ENCODE peak calls at places on chromosomes 16 and 17, in six cellular contexts. One of them, this sample, is unnamed.
A peak's percentile ranks its signal among the peaks of the same experiment; 100 is the strongest.

GRCh38 chr17:41917957-41918391 is 777 bp downstream of the ACLY start:
- DNase-seq in HCT116: no peak
- DNase-seq in GM12878: no peak
- DNase-seq in H1: no peak
- DNase-seq in HepG2: no peak
- DNase-seq in K562: peak; percentile 52
- DNase-seq in this sample: peak; percentile 78

GRCh38 chr16:24309222-24309905 is 53.2 kb downstream of the CACNG3 start:
- DNase-seq in HCT116: peak; percentile 36
- DNase-seq in GM12878: no peak
- DNase-seq in H1: no peak
- DNase-seq in HepG2: peak; percentile 50
- DNase-seq in K562: no peak
- DNase-seq in this sample: no peak

GRCh38 chr17:51372345-51373004 is 112.1 kb downstream of the UTP18 start:
- DNase-seq in HCT116: peak; percentile 98
- DNase-seq in GM12878: peak; percentile 82
- DNase-seq in H1: no peak
- DNase-seq in HepG2: peak; percentile 72
- DNase-seq in K562: peak; percentile 88
- DNase-seq in this sample: no peak

GRCh38 chr17:17355426-17355825 is 52.3 kb downstream of the NT5M start:
- DNase-seq in HCT116: no peak
- DNase-seq in GM12878: no peak
- DNase-seq in H1: no peak
- DNase-seq in HepG2: no peak
- DNase-seq in K562: no peak
- DNase-seq in this sample: no peak

GRCh38 chr16:53052519-53053501 is at the start of gene CHD9NB:
- DNase-seq in HCT116: peak; percentile 73
- DNase-seq in GM12878: no peak
- DNase-seq in H1: no peak
- DNase-seq in HepG2: peak; percentile 89
- DNase-seq in K562: no peak
- DNase-seq in this sample: peak; percentile 26

GRCh38 chr17:67488161-67488560 is 111.1 kb downstream of the PITPNC1 start:
- DNase-seq in HCT116: no peak
- DNase-seq in GM12878: no peak
- DNase-seq in H1: no peak
- DNase-seq in HepG2: no peak
- DNase-seq in K562: no peak
- DNase-seq in this sample: peak; percentile 63

GRCh38 chr17:45845376-45846185 is 900 bp downstream of the SPPL2C start:
- DNase-seq in HCT116: no peak
- DNase-seq in GM12878: no peak
- DNase-seq in H1: no peak
- DNase-seq in HepG2: no peak
- DNase-seq in K562: no peak
- DNase-seq in this sample: no peak

GRCh38 chr17:66632716-66633115 is 202.2 kb upstream of the CACNG5 start:
- DNase-seq in HCT116: no peak
- DNase-seq in GM12878: no peak
- DNase-seq in H1: no peak
- DNase-seq in HepG2: no peak
- DNase-seq in K562: no peak
- DNase-seq in this sample: no peak

GRCh38 chr17:82356845-82357355 is 2.1 kb upstream of the TEX19 start:
- DNase-seq in HCT116: no peak
- DNase-seq in GM12878: no peak
- DNase-seq in H1: no peak
- DNase-seq in HepG2: no peak
- DNase-seq in K562: no peak
- DNase-seq in this sample: no peak

GRCh38 chr16:55329791-55330190 is 5.8 kb downstream of the IRX6 start:
- DNase-seq in HCT116: no peak
- DNase-seq in GM12878: no peak
- DNase-seq in H1: no peak
- DNase-seq in HepG2: no peak
- DNase-seq in K562: no peak
- DNase-seq in this sample: no peak

GRCh38 chr16:31107465-31107867 is 720 bp upstream of the BCKDK start:
- DNase-seq in HCT116: no peak
- DNase-seq in GM12878: peak; percentile 54
- DNase-seq in H1: no peak
- DNase-seq in HepG2: no peak
- DNase-seq in K562: no peak
- DNase-seq in this sample: no peak

GRCh38 chr17:66347661-66348604 is 45.5 kb downstream of the PRKCA start:
- DNase-seq in HCT116: no peak
- DNase-seq in GM12878: no peak
- DNase-seq in H1: no peak
- DNase-seq in HepG2: peak; percentile 57
- DNase-seq in K562: no peak
- DNase-seq in this sample: no peak

GRCh38 chr16:12028220-12028619 is 51.7 kb downstream of the SNX29 start:
- DNase-seq in HCT116: no peak
- DNase-seq in GM12878: no peak
- DNase-seq in H1: no peak
- DNase-seq in HepG2: no peak
- DNase-seq in K562: no peak
- DNase-seq in this sample: no peak

DNA sequence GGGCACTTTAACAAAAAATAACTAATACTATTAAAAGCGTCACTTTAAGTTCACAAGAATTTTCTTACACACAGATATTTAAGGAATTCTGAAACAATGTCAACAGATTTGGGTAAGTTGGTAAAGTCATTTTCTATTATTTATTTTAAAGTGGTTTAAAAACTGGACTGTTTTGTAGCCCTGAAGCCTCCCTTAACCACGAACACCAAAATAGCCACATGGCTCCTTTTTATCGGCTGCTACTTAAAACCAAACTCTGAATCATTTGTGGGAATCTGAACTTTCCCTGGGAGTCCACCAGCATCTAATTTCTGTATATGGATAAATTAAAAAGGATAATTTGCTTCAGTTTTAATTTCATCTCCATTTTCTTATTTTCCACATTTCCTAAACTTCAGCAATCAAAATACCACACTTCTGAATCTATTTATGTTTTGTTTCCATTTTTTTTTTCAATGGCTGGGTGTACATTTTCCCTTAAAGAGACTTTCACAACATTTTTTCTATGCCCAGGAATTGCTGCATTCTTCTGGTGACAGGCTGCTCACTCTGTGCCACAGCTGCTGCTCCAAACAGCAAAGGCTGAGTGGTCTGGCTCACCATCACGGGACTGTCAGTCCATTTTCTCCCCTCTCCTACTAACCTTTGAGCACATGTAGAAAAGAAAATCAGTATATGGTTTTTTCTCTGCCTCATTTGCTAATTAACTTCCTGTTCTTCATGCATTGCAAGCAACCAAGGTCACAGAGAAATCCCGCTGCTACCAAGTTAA is 255.5 kb upstream of the KCNJ16 start:
- DNase-seq in HCT116: no peak
- DNase-seq in GM12878: no peak
- DNase-seq in H1: no peak
- DNase-seq in HepG2: no peak
- DNase-seq in K562: no peak
- DNase-seq in this sample: no peak
- TF ChIP-seq RAD21 in HCT116: no peak
- TF ChIP-seq RAD21 in GM12878: no peak
- TF ChIP-seq RAD21 in H1: no peak
- TF ChIP-seq RAD21 in HepG2: no peak
- TF ChIP-seq RAD21 in K562: no peak
- TF ChIP-seq RAD21 in this sample: no peak

DNA sequence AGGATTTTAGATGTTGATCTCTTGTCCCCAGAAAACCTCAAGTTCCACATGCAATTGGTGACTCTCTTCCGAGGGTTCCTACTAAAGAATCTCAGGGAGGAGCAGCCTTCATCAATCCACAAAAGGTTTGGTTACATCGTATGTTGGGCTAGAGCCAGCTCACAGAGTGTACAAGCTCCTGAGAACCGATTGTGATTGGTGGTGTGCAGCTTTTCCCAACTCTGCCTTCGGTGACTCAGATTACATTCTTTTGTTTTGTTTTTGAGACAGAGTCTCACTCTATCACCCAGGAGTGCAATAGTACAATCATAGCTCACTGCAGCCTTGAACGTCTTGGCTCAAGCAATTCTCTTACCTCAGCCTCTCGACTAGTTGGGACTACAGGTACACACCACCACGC is 172.4 kb downstream of the PMP22 start:
- DNase-seq in HCT116: no peak
- DNase-seq in GM12878: no peak
- DNase-seq in H1: no peak
- DNase-seq in HepG2: no peak
- DNase-seq in K562: no peak
- DNase-seq in this sample: no peak
- TF ChIP-seq YY1 in HCT116: no peak
- TF ChIP-seq YY1 in GM12878: no peak
- TF ChIP-seq YY1 in H1: no peak
- TF ChIP-seq YY1 in HepG2: no peak
- TF ChIP-seq YY1 in K562: no peak
- TF ChIP-seq YY1 in this sample: no peak

GRCh38 chr17:60137731-60138130 is 12.0 kb upstream of the CA4 start:
- DNase-seq in HCT116: no peak
- DNase-seq in GM12878: no peak
- DNase-seq in H1: no peak
- DNase-seq in HepG2: no peak
- DNase-seq in K562: no peak
- DNase-seq in this sample: no peak

GRCh38 chr17:60138769-60139437 is 10.9 kb upstream of the CA4 start:
- DNase-seq in HCT116: no peak
- DNase-seq in GM12878: no peak
- DNase-seq in H1: no peak
- DNase-seq in HepG2: no peak
- DNase-seq in K562: no peak
- DNase-seq in this sample: no peak

GRCh38 chr17:60139438-60140285 is 10.1 kb upstream of the CA4 start:
- DNase-seq in HCT116: peak; percentile 12
- DNase-seq in GM12878: no peak
- DNase-seq in H1: no peak
- DNase-seq in HepG2: peak; percentile 47
- DNase-seq in K562: peak; percentile 83
- DNase-seq in this sample: no peak

GRCh38 chr17:60142872-60143499 is 6.8 kb upstream of the CA4 start:
- DNase-seq in HCT116: peak; percentile 82
- DNase-seq in GM12878: peak; percentile 32
- DNase-seq in H1: no peak
- DNase-seq in HepG2: peak; percentile 83
- DNase-seq in K562: peak; percentile 72
- DNase-seq in this sample: peak; percentile 84

GRCh38 chr17:60141111-60142018 is 8.4 kb upstream of the CA4 start:
- DNase-seq in HCT116: no peak
- DNase-seq in GM12878: no peak
- DNase-seq in H1: no peak
- DNase-seq in HepG2: no peak
- DNase-seq in K562: no peak
- DNase-seq in this sample: peak; percentile 34
- TF ChIP-seq RAD21 in HCT116: no peak
- TF ChIP-seq RAD21 in GM12878: no peak
- TF ChIP-seq RAD21 in H1: no peak
- TF ChIP-seq RAD21 in HepG2: no peak
- TF ChIP-seq RAD21 in K562: no peak
- TF ChIP-seq RAD21 in this sample: no peak

DNA sequence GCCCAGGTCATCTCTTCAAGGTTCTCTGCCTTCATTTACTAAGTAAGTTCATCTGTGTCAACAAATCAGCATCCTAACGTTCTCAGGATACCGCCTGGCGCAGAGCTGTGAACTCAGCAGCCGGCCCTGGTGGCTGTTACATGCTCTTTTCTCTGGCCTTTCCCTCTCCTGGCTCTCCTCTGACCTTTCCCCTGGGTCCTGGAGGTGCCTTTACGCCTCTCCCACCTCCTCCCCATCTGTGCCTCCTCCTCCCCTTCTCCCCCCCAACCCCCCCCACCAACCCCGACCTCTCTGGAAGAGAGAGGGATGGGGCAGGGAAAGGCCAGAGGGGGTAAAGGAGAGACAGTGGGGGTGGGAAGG is 19.5 kb downstream of the COTL1 start:
- DNase-seq in HCT116: no peak
- DNase-seq in GM12878: no peak
- DNase-seq in H1: no peak
- DNase-seq in HepG2: no peak
- DNase-seq in K562: no peak
- DNase-seq in this sample: no peak
- TF ChIP-seq YY1 in HCT116: no peak
- TF ChIP-seq YY1 in GM12878: no peak
- TF ChIP-seq YY1 in H1: no peak
- TF ChIP-seq YY1 in HepG2: no peak
- TF ChIP-seq YY1 in K562: no peak
- TF ChIP-seq YY1 in this sample: no peak

GRCh38 chr16:56919099-56919800 is 12.7 kb upstream of the HERPUD1 start:
- DNase-seq in HCT116: no peak
- DNase-seq in GM12878: no peak
- DNase-seq in H1: no peak
- DNase-seq in HepG2: peak; percentile 88
- DNase-seq in K562: no peak
- DNase-seq in this sample: no peak
- TF ChIP-seq RAD21 in HCT116: no peak
- TF ChIP-seq RAD21 in GM12878: no peak
- TF ChIP-seq RAD21 in H1: no peak
- TF ChIP-seq RAD21 in HepG2: peak; percentile 22
- TF ChIP-seq RAD21 in K562: no peak
- TF ChIP-seq RAD21 in this sample: no peak

DNA sequence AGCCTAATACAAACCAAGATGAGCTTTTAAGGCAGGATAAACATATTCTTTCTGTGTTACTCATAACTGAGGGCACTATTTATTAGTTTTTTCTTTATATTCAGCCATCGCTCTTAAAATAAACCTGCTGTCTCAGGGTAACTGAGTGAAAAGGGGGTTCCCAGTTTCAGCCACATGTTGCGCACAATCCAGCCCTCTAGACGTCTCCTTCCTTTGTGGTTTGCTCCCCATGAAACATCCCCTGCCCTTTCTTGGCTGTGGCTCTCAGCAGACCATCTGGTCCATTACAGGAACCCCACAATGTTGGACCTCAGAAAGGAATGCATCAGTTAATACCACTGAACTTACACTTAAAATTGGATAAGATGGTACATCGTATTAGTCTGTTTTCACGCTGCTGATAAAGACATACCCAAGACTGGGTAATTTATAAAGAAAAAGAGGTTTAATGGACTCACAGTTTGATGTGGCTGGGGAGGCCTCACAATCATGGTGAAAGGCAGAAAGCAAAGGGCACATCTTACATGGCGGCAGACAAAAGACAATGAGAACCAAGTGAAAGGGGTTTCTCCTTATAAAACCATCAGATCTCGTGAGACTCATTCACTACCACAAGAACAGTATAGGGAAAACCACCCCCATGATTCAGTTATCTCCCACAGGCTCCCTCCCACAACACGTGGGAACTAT is 12.6 kb upstream of the IL21R start:
- DNase-seq in HCT116: no peak
- DNase-seq in GM12878: peak; percentile 84
- DNase-seq in H1: no peak
- DNase-seq in HepG2: no peak
- DNase-seq in K562: no peak
- DNase-seq in this sample: no peak
- TF ChIP-seq YY1 in HCT116: no peak
- TF ChIP-seq YY1 in GM12878: no peak
- TF ChIP-seq YY1 in H1: no peak
- TF ChIP-seq YY1 in HepG2: no peak
- TF ChIP-seq YY1 in K562: no peak
- TF ChIP-seq YY1 in this sample: no peak

GRCh38 chr17:64554028-64554637 is 47.4 kb downstream of the CEP95 start:
- DNase-seq in HCT116: no peak
- DNase-seq in GM12878: no peak
- DNase-seq in H1: no peak
- DNase-seq in HepG2: no peak
- DNase-seq in K562: peak; percentile 33
- DNase-seq in this sample: no peak
- TF ChIP-seq RAD21 in HCT116: no peak
- TF ChIP-seq RAD21 in GM12878: no peak
- TF ChIP-seq RAD21 in H1: no peak
- TF ChIP-seq RAD21 in HepG2: no peak
- TF ChIP-seq RAD21 in K562: no peak
- TF ChIP-seq RAD21 in this sample: no peak